ENCODE peak calls at places on chromosomes 11 and 22, in four cellular contexts. One of them, this sample, is unnamed.

GRCh38 chr22:28373841-28374240 is 305.8 kb downstream of the TTC28 start:
- DNase-seq in upper lobe of right lung: no peak
- DNase-seq in cardiac fibroblast: peak
- DNase-seq in dorsolateral prefrontal cortex: no peak
- DNase-seq in this sample: peak

GRCh38 chr11:12140186-12140938 is 30.0 kb downstream of the MICAL2 start:
- DNase-seq in dorsolateral prefrontal cortex: no peak
- DNase-seq in upper lobe of right lung: peak
- DNase-seq in cardiac fibroblast: no peak
- DNase-seq in this sample: no peak

GRCh38 chr22:17638182-17638431 is 450 bp upstream of the BCL2L13 start:
- DNase-seq in upper lobe of right lung: no peak
- DNase-seq in dorsolateral prefrontal cortex: no peak
- DNase-seq in cardiac fibroblast: no peak
- DNase-seq in this sample: no peak

GRCh38 chr11:8593935-8594909 is at the start of gene STK33:
- DNase-seq in cardiac fibroblast: no peak
- DNase-seq in upper lobe of right lung: peak
- DNase-seq in dorsolateral prefrontal cortex: no peak
- DNase-seq in this sample: no peak

GRCh38 chr11:91081440-91082088 is 858.7 kb upstream of the CHORDC1 start:
- DNase-seq in upper lobe of right lung: no peak
- DNase-seq in cardiac fibroblast: peak
- DNase-seq in dorsolateral prefrontal cortex: no peak
- DNase-seq in this sample: no peak

GRCh38 chr11:130131957-130132850 is 27.4 kb upstream of the ST14 start:
- DNase-seq in dorsolateral prefrontal cortex: no peak
- DNase-seq in upper lobe of right lung: no peak
- DNase-seq in cardiac fibroblast: peak
- DNase-seq in this sample: peak

GRCh38 chr11:130523166-130523565 is 74.7 kb downstream of the ADAMTS15 start:
- DNase-seq in upper lobe of right lung: no peak
- DNase-seq in dorsolateral prefrontal cortex: no peak
- DNase-seq in cardiac fibroblast: no peak
- DNase-seq in this sample: no peak

GRCh38 chr11:6127881-6128280 is 20.4 kb downstream of the OR56B4 start:
- DNase-seq in cardiac fibroblast: peak
- DNase-seq in dorsolateral prefrontal cortex: no peak
- DNase-seq in upper lobe of right lung: no peak
- DNase-seq in this sample: no peak

GRCh38 chr11:92765965-92766371 is 203.5 kb upstream of the MTNR1B start:
- DNase-seq in dorsolateral prefrontal cortex: peak
- DNase-seq in cardiac fibroblast: peak
- DNase-seq in upper lobe of right lung: no peak
- DNase-seq in this sample: no peak

GRCh38 chr11:12585861-12586260 is 88.4 kb upstream of the TEAD1 start:
- DNase-seq in dorsolateral prefrontal cortex: no peak
- DNase-seq in upper lobe of right lung: no peak
- DNase-seq in cardiac fibroblast: no peak
- DNase-seq in this sample: no peak

GRCh38 chr22:23698094-23698493 is 7.3 kb downstream of the RGL4 start:
- DNase-seq in dorsolateral prefrontal cortex: no peak
- DNase-seq in upper lobe of right lung: no peak
- DNase-seq in cardiac fibroblast: no peak
- DNase-seq in this sample: no peak

GRCh38 chr11:42422094-42422493 is 889.7 kb upstream of the API5 start:
- DNase-seq in upper lobe of right lung: no peak
- DNase-seq in dorsolateral prefrontal cortex: no peak
- DNase-seq in cardiac fibroblast: peak
- DNase-seq in this sample: peak
- TF ChIP-seq CTCF in upper lobe of right lung: no peak
- TF ChIP-seq CTCF in dorsolateral prefrontal cortex: no peak
- TF ChIP-seq CTCF in cardiac fibroblast: no peak
- TF ChIP-seq CTCF in this sample: no peak

GRCh38 chr11:60563553-60564235 is 48.5 kb downstream of the MS4A13 start:
- DNase-seq in upper lobe of right lung: no peak
- DNase-seq in dorsolateral prefrontal cortex: no peak
- DNase-seq in cardiac fibroblast: peak
- DNase-seq in this sample: no peak
- TF ChIP-seq CTCF in upper lobe of right lung: no peak
- TF ChIP-seq CTCF in dorsolateral prefrontal cortex: no peak
- TF ChIP-seq CTCF in cardiac fibroblast: no peak
- TF ChIP-seq CTCF in this sample: no peak

DNA sequence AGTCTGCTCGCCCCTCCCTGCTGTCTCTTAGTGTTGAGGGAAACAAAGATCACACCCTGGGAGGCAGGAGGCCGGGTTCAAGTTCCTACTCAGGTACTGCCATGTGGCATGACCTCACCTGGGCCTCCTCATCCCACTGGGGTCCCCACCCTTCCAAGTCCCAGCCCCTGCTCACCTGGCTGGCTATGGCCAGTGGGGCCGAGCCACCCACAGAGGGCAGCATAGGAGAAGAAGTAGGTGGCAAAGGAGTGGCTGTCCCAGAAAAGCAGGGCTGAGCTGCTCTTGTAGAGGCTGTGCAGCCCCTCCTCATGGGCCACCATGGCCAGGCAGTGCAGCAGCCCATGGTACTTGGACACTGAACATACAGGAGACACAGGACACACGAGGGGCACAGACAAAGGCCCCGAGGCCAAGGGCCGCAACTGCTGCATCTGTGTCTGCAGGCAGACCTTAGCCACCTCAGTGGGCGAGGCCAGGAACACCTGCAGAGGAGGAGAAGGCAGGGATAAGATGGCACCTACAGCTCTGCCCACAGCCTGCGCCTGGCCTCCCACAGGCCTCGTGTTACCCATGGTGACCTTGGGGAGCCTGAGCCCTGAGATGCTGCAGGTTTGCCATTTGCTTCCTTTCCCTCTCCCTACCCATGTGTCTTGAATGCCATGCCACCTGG is 50.6 kb upstream of the MPEG1 start:
- DNase-seq in upper lobe of right lung: no peak
- DNase-seq in dorsolateral prefrontal cortex: no peak
- DNase-seq in cardiac fibroblast: no peak
- DNase-seq in this sample: no peak
- TF ChIP-seq CTCF in upper lobe of right lung: peak
- TF ChIP-seq CTCF in dorsolateral prefrontal cortex: no peak
- TF ChIP-seq CTCF in cardiac fibroblast: no peak
- TF ChIP-seq CTCF in this sample: no peak

GRCh38 chr11:45881708-45882368 is 3.6 kb upstream of the MAPK8IP1 start:
- DNase-seq in dorsolateral prefrontal cortex: no peak
- DNase-seq in upper lobe of right lung: no peak
- DNase-seq in cardiac fibroblast: no peak
- DNase-seq in this sample: no peak
- TF ChIP-seq CTCF in dorsolateral prefrontal cortex: no peak
- TF ChIP-seq CTCF in upper lobe of right lung: no peak
- TF ChIP-seq CTCF in cardiac fibroblast: no peak
- TF ChIP-seq CTCF in this sample: no peak

GRCh38 chr22:19843857-19844422 is 10.7 kb downstream of the GNB1L start:
- DNase-seq in dorsolateral prefrontal cortex: no peak
- DNase-seq in upper lobe of right lung: no peak
- DNase-seq in cardiac fibroblast: no peak
- DNase-seq in this sample: no peak

GRCh38 chr22:19845369-19845722 is 9.3 kb downstream of the GNB1L start:
- DNase-seq in upper lobe of right lung: no peak
- DNase-seq in dorsolateral prefrontal cortex: no peak
- DNase-seq in cardiac fibroblast: no peak
- DNase-seq in this sample: no peak

GRCh38 chr22:19846620-19847344 is 7.9 kb downstream of the GNB1L start:
- DNase-seq in dorsolateral prefrontal cortex: no peak
- DNase-seq in upper lobe of right lung: no peak
- DNase-seq in cardiac fibroblast: no peak
- DNase-seq in this sample: no peak

GRCh38 chr22:19843107-19843856 is 11.4 kb downstream of the GNB1L start:
- DNase-seq in cardiac fibroblast: no peak
- DNase-seq in upper lobe of right lung: no peak
- DNase-seq in dorsolateral prefrontal cortex: no peak
- DNase-seq in this sample: no peak

DNA sequence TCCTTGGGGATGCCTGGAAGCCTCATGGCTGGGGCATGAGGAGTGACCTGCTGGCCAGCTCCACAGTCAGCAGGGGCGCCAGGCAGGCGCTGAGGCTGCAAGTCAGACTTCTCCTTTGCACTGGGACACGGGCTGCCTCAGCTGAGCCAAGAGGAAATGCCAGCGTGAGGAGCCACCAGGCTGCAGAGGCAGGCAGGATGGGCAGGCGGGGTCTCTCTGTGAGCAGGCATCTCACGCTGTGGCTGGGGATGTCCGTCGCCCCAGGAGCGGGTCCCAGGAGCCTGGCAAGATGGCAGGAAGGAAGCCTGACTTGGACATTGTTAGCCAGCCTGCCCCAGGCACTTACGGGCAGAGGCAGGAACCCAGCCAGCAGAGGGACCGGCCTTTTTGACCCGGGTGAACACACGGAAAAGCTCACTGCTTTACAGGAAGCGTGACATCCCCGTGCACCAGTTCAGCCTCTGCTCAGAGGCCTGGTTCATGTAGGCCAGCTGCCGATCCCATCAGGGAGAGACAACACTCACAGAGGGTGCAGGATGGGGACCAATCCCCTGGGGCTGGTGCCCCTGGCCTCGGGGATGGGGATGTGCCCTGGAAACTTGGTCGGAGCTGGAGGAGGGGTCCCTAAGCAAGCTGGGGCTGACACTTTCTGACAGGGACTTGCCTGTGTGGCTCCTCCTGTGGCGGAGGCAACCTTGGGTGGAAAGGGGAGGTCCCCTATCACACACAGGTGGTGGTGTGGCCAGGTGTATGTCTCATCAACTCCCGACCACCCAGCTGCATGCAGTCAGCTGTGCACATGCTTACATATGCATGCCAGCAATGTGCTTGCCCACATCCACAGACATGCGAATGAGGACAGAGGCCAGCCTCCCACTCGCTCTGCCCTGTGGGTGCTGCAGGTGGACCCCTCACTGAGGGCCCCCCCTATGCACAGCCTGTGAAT is 10.0 kb downstream of the GNB1L start:
- DNase-seq in dorsolateral prefrontal cortex: no peak
- DNase-seq in upper lobe of right lung: peak
- DNase-seq in cardiac fibroblast: peak
- DNase-seq in this sample: peak
- TF ChIP-seq CTCF in dorsolateral prefrontal cortex: no peak
- TF ChIP-seq CTCF in upper lobe of right lung: no peak
- TF ChIP-seq CTCF in cardiac fibroblast: no peak
- TF ChIP-seq CTCF in this sample: no peak